ENCODE peak calls at places on chromosomes 6 and 20, in nine cellular contexts. E is HCT116, A is hepatocyte, Q is cardiac fibroblast, W is astrocyte of the spinal cord, H is heart left ventricle, G is PC-9, N is AG09309, S is stomach. B is an unnamed sample.
A peak's percentile ranks its signal among the peaks of the same experiment; 100 is the strongest.

GRCh38 chr20:50186151-50186885 is 4.3 kb upstream of the CEBPB start:
- DNase-seq in E (peak; percentile 82), A (peak; percentile 93), Q (peak; percentile 88), W (peak; percentile 82), H (peak; percentile 87), G (peak; percentile 93), N (no peak), S (peak; percentile 99), B (no peak)

GRCh38 chr20:32538526-32538918 is 46.6 kb downstream of the NOL4L start:
- DNase-seq in E (no peak), A (peak; percentile 67), Q (peak; percentile 52), W (no peak), H (no peak), G (peak; percentile 81), N (no peak), S (no peak), B (no peak)

GRCh38 chr20:21511485-21511849 is 2.4 kb downstream of the NKX2-2 start:
- DNase-seq in E (no peak), A (no peak), Q (no peak), W (no peak), H (no peak), G (no peak), N (no peak), S (no peak), B (no peak)

GRCh38 chr6:41199427-41200246 is 1.3 kb downstream of the TREML2 start:
- DNase-seq in E (no peak), A (no peak), Q (no peak), W (no peak), H (no peak), G (no peak), N (no peak), S (no peak), B (no peak)

GRCh38 chr6:16774437-16774836 is 13.2 kb upstream of the ATXN1 start:
- DNase-seq in E (no peak), A (no peak), Q (no peak), W (no peak), H (no peak), G (no peak), N (no peak), S (no peak), B (no peak)

GRCh38 chr20:51473771-51474170 is 68.7 kb downstream of the NFATC2 start:
- DNase-seq in E (no peak), A (no peak), Q (no peak), W (no peak), H (no peak), G (no peak), N (no peak), S (no peak), B (no peak)

GRCh38 chr6:117142995-117143394 is 122.4 kb upstream of the VGLL2 start:
- DNase-seq in E (no peak), A (no peak), Q (no peak), W (no peak), H (peak; percentile 59), G (no peak), N (no peak), S (no peak), B (no peak)

GRCh38 chr20:24785141-24785924 is 163.7 kb upstream of the CST7 start:
- DNase-seq in E (no peak), A (no peak), Q (peak; percentile 36), W (peak; percentile 46), H (no peak), G (peak; percentile 50), N (peak; percentile 42), S (no peak), B (peak; percentile 43)

GRCh38 chr20:10476319-10476724 is 41.2 kb downstream of the SLX4IP start:
- DNase-seq in E (no peak), A (no peak), Q (no peak), W (no peak), H (no peak), G (no peak), N (no peak), S (no peak), B (no peak)

GRCh38 chr6:168506460-168506859 is 65.5 kb downstream of the SMOC2 start:
- DNase-seq in E (no peak), A (no peak), Q (no peak), W (no peak), H (no peak), G (no peak), N (no peak), S (no peak), B (no peak)

GRCh38 chr6:79048611-79049010 is 29.4 kb downstream of the PHIP start:
- DNase-seq in E (peak; percentile 34), A (peak; percentile 14), Q (peak; percentile 52), W (peak; percentile 44), H (no peak), G (no peak), N (no peak), S (no peak), B (no peak)

GRCh38 chr20:16719421-16719820 is 10.4 kb upstream of the SNRPB2 start:
- DNase-seq in E (no peak), A (no peak), Q (no peak), W (no peak), H (no peak), G (no peak), N (no peak), S (no peak), B (no peak)

GRCh38 chr20:62860924-62861691 is 514 bp downstream of the TCFL5 start:
- DNase-seq in E (no peak), A (peak; percentile 62), Q (no peak), W (no peak), H (no peak), G (peak; percentile 37), N (no peak), S (no peak), B (no peak)

GRCh38 chr6:169969372-169970099 is 218.1 kb downstream of the ERMARD start:
- DNase-seq in E (no peak), A (no peak), Q (no peak), W (no peak), H (peak; percentile 4), G (no peak), N (no peak), S (peak; percentile 23), B (no peak)

GRCh38 chr6:56766806-56767178 is 124.1 kb upstream of the DST start:
- DNase-seq in E (no peak), A (no peak), Q (peak; percentile 62), W (peak; percentile 83), H (no peak), G (no peak), N (peak; percentile 28), S (no peak), B (no peak)

GRCh38 chr6:49790340-49790739 is 3.3 kb upstream of the PGK2 start:
- DNase-seq in E (no peak), A (no peak), Q (no peak), W (no peak), H (no peak), G (no peak), N (no peak), S (no peak), B (no peak)

GRCh38 chr6:87832025-87832825 is 130.2 kb upstream of the AKIRIN2 start:
- DNase-seq in E (no peak), A (peak; percentile 35), Q (peak; percentile 29), W (peak; percentile 56), H (no peak), G (no peak), N (no peak), S (no peak), B (peak; percentile 26)

DNA sequence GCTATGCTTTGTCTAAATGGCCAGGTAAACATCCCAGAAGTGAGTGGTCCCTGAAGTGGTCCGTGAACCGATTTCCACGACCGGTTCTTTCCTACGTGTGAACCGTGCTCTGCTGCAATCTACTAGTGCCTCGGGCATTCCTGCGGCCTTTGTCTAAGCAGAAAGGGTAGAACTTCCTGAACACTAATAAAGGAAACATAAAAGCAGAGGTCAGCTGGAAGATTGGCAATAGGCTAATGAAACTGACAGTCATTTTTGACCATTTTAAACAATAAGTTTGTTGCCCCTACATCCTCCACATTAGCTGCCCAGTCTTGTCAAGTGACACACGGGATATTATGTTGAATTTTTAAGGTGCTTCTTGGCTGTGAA is 410.0 kb downstream of the PLCB1 start:
- DNase-seq in E (no peak), A (no peak), Q (no peak), W (no peak), H (no peak), G (no peak), N (no peak), S (no peak), B (no peak)
- H3K4me3 ChIP-seq in E (no peak overlapping the region), A (no peak overlapping the region), Q (no peak overlapping the region), W (no peak overlapping the region), H (no peak overlapping the region), G (no peak overlapping the region), N (no peak overlapping the region), S (no peak overlapping the region), B (no peak overlapping the region)

DNA sequence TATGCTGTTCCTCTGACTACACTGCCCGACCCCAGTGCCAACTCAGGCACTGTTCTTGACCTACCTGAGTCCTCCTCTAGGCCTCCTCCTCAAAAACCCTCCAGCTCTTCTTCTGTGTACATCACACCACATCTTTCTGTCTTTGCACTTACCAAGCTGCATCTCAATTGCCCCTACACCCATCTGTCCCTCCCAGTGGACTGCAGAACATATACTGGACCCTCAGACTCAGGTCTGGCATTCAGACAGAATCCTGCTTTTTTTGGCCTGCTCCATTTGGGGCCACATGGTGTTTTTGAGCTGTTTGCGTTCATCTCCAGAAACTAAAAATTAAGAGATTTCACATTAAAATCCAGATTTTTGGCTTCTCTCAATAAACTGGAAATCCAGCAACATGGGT is 23.2 kb upstream of the YWHAB start:
- DNase-seq in E (no peak), A (no peak), Q (no peak), W (no peak), H (no peak), G (no peak), N (no peak), S (no peak), B (no peak)
- TF ChIP-seq CTCF in E (no peak), A (no peak), Q (no peak), W (no peak), H (no peak), G (no peak), N (no peak), S (no peak), B (no peak)

GRCh38 chr6:42441059-42441471 is 10.7 kb downstream of the TRERF1 start:
- DNase-seq in E (no peak), A (peak; percentile 67), Q (peak; percentile 77), W (peak; percentile 33), H (no peak), G (no peak), N (no peak), S (no peak), B (no peak)
- H3K4me3 ChIP-seq in E (no peak overlapping the region), A (no peak overlapping the region), Q (no peak overlapping the region), W (no peak overlapping the region), H (no peak overlapping the region), G (no peak overlapping the region), N (no peak overlapping the region), S (no peak overlapping the region), B (no peak overlapping the region)

DNA sequence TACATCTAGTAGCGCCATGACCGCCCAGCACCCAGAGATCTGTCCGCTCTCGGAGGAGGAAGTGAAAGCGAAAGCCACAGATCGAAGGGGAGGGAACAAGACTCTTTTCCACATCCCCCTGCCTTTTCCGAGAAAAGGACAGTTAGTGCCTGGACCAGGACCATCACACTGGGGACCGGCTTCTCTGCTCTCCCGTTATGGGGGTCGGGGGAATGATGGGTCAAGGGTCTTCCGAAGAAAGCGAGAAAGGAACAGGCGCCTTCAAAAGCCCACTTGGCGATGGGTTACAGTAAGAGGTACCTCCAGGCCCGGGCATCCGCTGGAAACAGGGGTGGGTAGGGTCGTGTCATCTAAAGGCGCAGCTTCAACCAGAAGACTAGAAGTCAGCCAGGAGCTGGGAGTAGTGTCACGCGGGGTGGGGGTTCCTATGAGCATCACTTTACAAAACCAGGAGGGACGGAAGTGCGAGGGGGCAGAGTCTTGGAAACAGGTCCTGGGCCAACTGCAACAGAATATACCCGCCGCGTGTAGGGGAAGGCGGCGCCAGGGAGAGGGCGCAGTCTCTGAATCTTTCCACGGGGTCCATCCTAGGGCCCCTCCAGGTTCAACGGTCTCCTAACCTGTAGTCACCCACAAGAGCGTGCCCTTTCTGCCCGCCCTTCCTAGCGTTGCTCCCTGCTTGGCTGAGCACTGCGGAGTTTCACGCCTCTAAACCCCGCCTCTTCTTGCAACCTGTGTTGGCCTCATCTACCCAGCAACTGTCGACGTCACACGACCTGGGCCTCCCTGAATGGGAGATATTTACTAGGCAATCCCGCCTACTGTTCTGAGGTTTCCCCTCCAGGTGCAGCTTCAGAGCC is at the start of gene PSMB8:
- DNase-seq in E (peak; percentile 92), A (peak; percentile 97), Q (peak; percentile 93), W (peak; percentile 91), H (peak; percentile 95), G (peak; percentile 94), N (peak; percentile 71), S (peak; percentile 99), B (peak; percentile 73)
- TF ChIP-seq CTCF in E (no peak), A (peak; percentile 38), Q (peak; percentile 31), W (peak; percentile 29), H (peak; percentile 17), G (no peak), N (peak; percentile 22), S (peak; percentile 27), B (no peak)